ENCODE peak calls at places on chromosomes 7 and 10, in four cellular contexts. One of them, this sample, is unnamed.
A peak's percentile ranks its signal among the peaks of the same experiment; 100 is the strongest.

GRCh38 chr10:75269605-75270004 is 33.8 kb upstream of the COMTD1 start:
- DNase-seq in neuronal stem cell: no peak
- DNase-seq in activated CD4-positive, alpha-beta T cell treated with anti-CD3 and anti-CD28 coated beads, Interleukin-2, amount 10 ng/mL, durations not matched to agents 7 days and 5 days: no peak
- DNase-seq in glutamatergic neuron: no peak
- DNase-seq in this sample: no peak

GRCh38 chr10:117541909-117542705 is 439 bp upstream of the EMX2 start:
- DNase-seq in neuronal stem cell: peak; percentile 88
- DNase-seq in activated CD4-positive, alpha-beta T cell treated with anti-CD3 and anti-CD28 coated beads, Interleukin-2, amount 10 ng/mL, durations not matched to agents 7 days and 5 days: no peak
- DNase-seq in glutamatergic neuron: peak; percentile 89
- DNase-seq in this sample: peak; percentile 85

GRCh38 chr7:102992820-102993531 is 80.2 kb downstream of the LRRC17 start:
- DNase-seq in neuronal stem cell: no peak
- DNase-seq in activated CD4-positive, alpha-beta T cell treated with anti-CD3 and anti-CD28 coated beads, Interleukin-2, amount 10 ng/mL, durations not matched to agents 7 days and 5 days: no peak
- DNase-seq in glutamatergic neuron: no peak
- DNase-seq in this sample: no peak

GRCh38 chr7:70554646-70555045 is 577.3 kb upstream of the GALNT17 start:
- DNase-seq in neuronal stem cell: no peak
- DNase-seq in activated CD4-positive, alpha-beta T cell treated with anti-CD3 and anti-CD28 coated beads, Interleukin-2, amount 10 ng/mL, durations not matched to agents 7 days and 5 days: no peak
- DNase-seq in glutamatergic neuron: no peak
- DNase-seq in this sample: no peak

GRCh38 chr7:82036146-82036886 is 266.5 kb upstream of the HGF start:
- DNase-seq in neuronal stem cell: no peak
- DNase-seq in activated CD4-positive, alpha-beta T cell treated with anti-CD3 and anti-CD28 coated beads, Interleukin-2, amount 10 ng/mL, durations not matched to agents 7 days and 5 days: no peak
- DNase-seq in glutamatergic neuron: no peak
- DNase-seq in this sample: no peak

GRCh38 chr7:117581424-117581823 is 101.6 kb downstream of the CFTR start:
- DNase-seq in neuronal stem cell: no peak
- DNase-seq in activated CD4-positive, alpha-beta T cell treated with anti-CD3 and anti-CD28 coated beads, Interleukin-2, amount 10 ng/mL, durations not matched to agents 7 days and 5 days: no peak
- DNase-seq in glutamatergic neuron: no peak
- DNase-seq in this sample: no peak

GRCh38 chr10:129754211-129755050 is 209.6 kb downstream of the EBF3 start:
- DNase-seq in neuronal stem cell: no peak
- DNase-seq in activated CD4-positive, alpha-beta T cell treated with anti-CD3 and anti-CD28 coated beads, Interleukin-2, amount 10 ng/mL, durations not matched to agents 7 days and 5 days: no peak
- DNase-seq in glutamatergic neuron: no peak
- DNase-seq in this sample: no peak

GRCh38 chr10:14416308-14416700 is 85.6 kb upstream of the FRMD4A start:
- DNase-seq in neuronal stem cell: no peak
- DNase-seq in activated CD4-positive, alpha-beta T cell treated with anti-CD3 and anti-CD28 coated beads, Interleukin-2, amount 10 ng/mL, durations not matched to agents 7 days and 5 days: no peak
- DNase-seq in glutamatergic neuron: no peak
- DNase-seq in this sample: no peak

GRCh38 chr10:30591249-30591670 is 38.3 kb downstream of the LYZL2 start:
- DNase-seq in neuronal stem cell: peak; percentile 57
- DNase-seq in activated CD4-positive, alpha-beta T cell treated with anti-CD3 and anti-CD28 coated beads, Interleukin-2, amount 10 ng/mL, durations not matched to agents 7 days and 5 days: peak; percentile 62
- DNase-seq in glutamatergic neuron: peak; percentile 23
- DNase-seq in this sample: peak; percentile 54

GRCh38 chr10:47379901-47380300 is 4.2 kb downstream of the ZNF488 start:
- DNase-seq in neuronal stem cell: no peak
- DNase-seq in activated CD4-positive, alpha-beta T cell treated with anti-CD3 and anti-CD28 coated beads, Interleukin-2, amount 10 ng/mL, durations not matched to agents 7 days and 5 days: no peak
- DNase-seq in glutamatergic neuron: no peak
- DNase-seq in this sample: no peak

GRCh38 chr10:119667562-119668328 is 16.6 kb downstream of the BAG3 start:
- DNase-seq in neuronal stem cell: peak; percentile 32
- DNase-seq in activated CD4-positive, alpha-beta T cell treated with anti-CD3 and anti-CD28 coated beads, Interleukin-2, amount 10 ng/mL, durations not matched to agents 7 days and 5 days: no peak
- DNase-seq in glutamatergic neuron: peak; percentile 55
- DNase-seq in this sample: peak; percentile 17

GRCh38 chr7:107201795-107202450 is 33.1 kb downstream of the HBP1 start:
- DNase-seq in neuronal stem cell: peak; percentile 8
- DNase-seq in activated CD4-positive, alpha-beta T cell treated with anti-CD3 and anti-CD28 coated beads, Interleukin-2, amount 10 ng/mL, durations not matched to agents 7 days and 5 days: peak; percentile 38
- DNase-seq in glutamatergic neuron: peak; percentile 73
- DNase-seq in this sample: peak; percentile 30

GRCh38 chr7:47153571-47153970 is 428.3 kb downstream of the TNS3 start:
- DNase-seq in neuronal stem cell: no peak
- DNase-seq in activated CD4-positive, alpha-beta T cell treated with anti-CD3 and anti-CD28 coated beads, Interleukin-2, amount 10 ng/mL, durations not matched to agents 7 days and 5 days: no peak
- DNase-seq in glutamatergic neuron: no peak
- DNase-seq in this sample: peak; percentile 11

GRCh38 chr7:127710635-127711034 is 58.6 kb downstream of the SND1 start:
- DNase-seq in neuronal stem cell: no peak
- DNase-seq in activated CD4-positive, alpha-beta T cell treated with anti-CD3 and anti-CD28 coated beads, Interleukin-2, amount 10 ng/mL, durations not matched to agents 7 days and 5 days: no peak
- DNase-seq in glutamatergic neuron: no peak
- DNase-seq in this sample: no peak

GRCh38 chr10:70034252-70034651 is 18.4 kb upstream of the MACROH2A2 start:
- DNase-seq in neuronal stem cell: no peak
- DNase-seq in activated CD4-positive, alpha-beta T cell treated with anti-CD3 and anti-CD28 coated beads, Interleukin-2, amount 10 ng/mL, durations not matched to agents 7 days and 5 days: no peak
- DNase-seq in glutamatergic neuron: no peak
- DNase-seq in this sample: no peak

GRCh38 chr7:120996983-120997334 is 8.4 kb downstream of the CPED1 start:
- DNase-seq in neuronal stem cell: no peak
- DNase-seq in activated CD4-positive, alpha-beta T cell treated with anti-CD3 and anti-CD28 coated beads, Interleukin-2, amount 10 ng/mL, durations not matched to agents 7 days and 5 days: no peak
- DNase-seq in glutamatergic neuron: no peak
- DNase-seq in this sample: no peak

GRCh38 chr7:45662540-45663166 is 88.5 kb downstream of the ADCY1 start:
- DNase-seq in neuronal stem cell: no peak
- DNase-seq in activated CD4-positive, alpha-beta T cell treated with anti-CD3 and anti-CD28 coated beads, Interleukin-2, amount 10 ng/mL, durations not matched to agents 7 days and 5 days: no peak
- DNase-seq in glutamatergic neuron: no peak
- DNase-seq in this sample: no peak

GRCh38 chr7:151038951-151039849 is 9.1 kb upstream of the ASIC3 start:
- DNase-seq in neuronal stem cell: no peak
- DNase-seq in activated CD4-positive, alpha-beta T cell treated with anti-CD3 and anti-CD28 coated beads, Interleukin-2, amount 10 ng/mL, durations not matched to agents 7 days and 5 days: peak; percentile 18
- DNase-seq in glutamatergic neuron: no peak
- DNase-seq in this sample: peak; percentile 28

GRCh38 chr10:86306628-86307278 is 59.8 kb downstream of the GRID1 start:
- DNase-seq in neuronal stem cell: peak; percentile 67
- DNase-seq in activated CD4-positive, alpha-beta T cell treated with anti-CD3 and anti-CD28 coated beads, Interleukin-2, amount 10 ng/mL, durations not matched to agents 7 days and 5 days: peak; percentile 50
- DNase-seq in glutamatergic neuron: no peak
- DNase-seq in this sample: peak; percentile 87

GRCh38 chr7:151014950-151015349 is 9.3 kb downstream of the ATG9B start:
- DNase-seq in neuronal stem cell: no peak
- DNase-seq in activated CD4-positive, alpha-beta T cell treated with anti-CD3 and anti-CD28 coated beads, Interleukin-2, amount 10 ng/mL, durations not matched to agents 7 days and 5 days: peak; percentile 56
- DNase-seq in glutamatergic neuron: no peak
- DNase-seq in this sample: no peak